ENCODE peak calls at places on chromosomes 12 and 14, in four cellular contexts. P, K, F and A are unnamed samples.

GRCh38 chr12:12582895-12583303 is 20.2 kb upstream of the DUSP16 start:
- DNase-seq in K (no peak), F (peak; percentile 58), P (peak; percentile 39), A (peak; percentile 35)

GRCh38 chr12:53538209-53538689 is 31.0 kb upstream of the NPFF start:
- DNase-seq in P (peak; percentile 80), F (peak; percentile 64), K (no peak), A (peak; percentile 95)

GRCh38 chr12:92000587-92000986 is 145.1 kb downstream of the BTG1 start:
- DNase-seq in F (no peak), K (no peak), P (no peak), A (no peak)

GRCh38 chr14:88424573-88424972 is 39.1 kb downstream of the SPATA7 start:
- DNase-seq in F (no peak), K (no peak), P (no peak), A (no peak)

GRCh38 chr12:65813983-65814382 is 10.3 kb upstream of the HMGA2 start:
- DNase-seq in P (no peak), K (no peak), F (no peak), A (no peak)

GRCh38 chr12:24979971-24980730 is 31.2 kb upstream of the BCAT1 start:
- DNase-seq in F (no peak), K (no peak), P (peak; percentile 52), A (no peak)

GRCh38 chr14:75088566-75089373 is 19.3 kb downstream of the ZC2HC1C start:
- DNase-seq in P (peak; percentile 80), F (peak; percentile 86), K (no peak), A (peak; percentile 54)

GRCh38 chr12:56808954-56809353 is 45.8 kb downstream of the HSD17B6 start:
- DNase-seq in F (no peak), P (peak; percentile 9), K (no peak), A (peak; percentile 17)

GRCh38 chr12:109192358-109192757 is 76.0 kb downstream of the ACACB start:
- DNase-seq in K (no peak), F (no peak), P (peak; percentile 9), A (peak; percentile 88)

GRCh38 chr14:69044965-69045555 is 66.0 kb upstream of the ACTN1 start:
- DNase-seq in F (no peak), P (peak; percentile 71), K (no peak), A (peak; percentile 80)

GRCh38 chr12:61011767-61012423 is 1248.3 kb upstream of the USP15 start:
- DNase-seq in F (no peak), P (no peak), K (no peak), A (no peak)

GRCh38 chr12:49038291-49038955 is 19.8 kb upstream of the PRKAG1 start:
- DNase-seq in K (no peak), P (no peak), F (no peak), A (no peak)